ENCODE peak calls at places on chromosomes 1 and 21, in four cellular contexts. One of them, this sample, is unnamed.

GRCh38 chr21:45374826-45375455 is 30.0 kb upstream of the COL18A1 start:
- DNase-seq in colonic mucosa: no peak
- DNase-seq in Calu3: no peak
- DNase-seq in astrocyte of the spinal cord: no peak
- DNase-seq in this sample: no peak

GRCh38 chr1:218494000-218494399 is 148.9 kb downstream of the TGFB2 start:
- DNase-seq in colonic mucosa: no peak
- DNase-seq in astrocyte of the spinal cord: no peak
- DNase-seq in Calu3: no peak
- DNase-seq in this sample: no peak

GRCh38 chr1:55061706-55062321 is 22.5 kb downstream of the PCSK9 start:
- DNase-seq in astrocyte of the spinal cord: no peak
- DNase-seq in Calu3: no peak
- DNase-seq in colonic mucosa: no peak
- DNase-seq in this sample: no peak

GRCh38 chr1:8382051-8382505 is 64.2 kb downstream of the SLC45A1 start:
- DNase-seq in astrocyte of the spinal cord: peak
- DNase-seq in Calu3: no peak
- DNase-seq in colonic mucosa: no peak
- DNase-seq in this sample: no peak

GRCh38 chr1:225923381-225923691 is 714 bp downstream of the PYCR2 start:
- DNase-seq in colonic mucosa: peak
- DNase-seq in Calu3: no peak
- DNase-seq in astrocyte of the spinal cord: no peak
- DNase-seq in this sample: no peak

GRCh38 chr1:43653339-43653738 is 3.4 kb downstream of the KDM4A start:
- DNase-seq in colonic mucosa: no peak
- DNase-seq in astrocyte of the spinal cord: peak
- DNase-seq in Calu3: peak
- DNase-seq in this sample: no peak

GRCh38 chr1:158024737-158025136 is 31.3 kb downstream of the KIRREL1 start:
- DNase-seq in astrocyte of the spinal cord: no peak
- DNase-seq in colonic mucosa: no peak
- DNase-seq in Calu3: no peak
- DNase-seq in this sample: no peak

GRCh38 chr1:206895837-206896242 is 1.4 kb upstream of the IL24 start:
- DNase-seq in colonic mucosa: no peak
- DNase-seq in astrocyte of the spinal cord: no peak
- DNase-seq in Calu3: no peak
- DNase-seq in this sample: no peak

GRCh38 chr1:27668808-27669723 is 2.9 kb downstream of the IFI6 start:
- DNase-seq in colonic mucosa: peak
- DNase-seq in astrocyte of the spinal cord: peak
- DNase-seq in Calu3: peak
- DNase-seq in this sample: peak

GRCh38 chr1:7991504-7992440 is 30.3 kb downstream of the PARK7 start:
- DNase-seq in colonic mucosa: no peak
- DNase-seq in Calu3: no peak
- DNase-seq in astrocyte of the spinal cord: no peak
- DNase-seq in this sample: no peak

GRCh38 chr21:39610705-39611104 is 2.0 kb upstream of the B3GALT5 start:
- DNase-seq in Calu3: no peak
- DNase-seq in astrocyte of the spinal cord: peak
- DNase-seq in colonic mucosa: peak
- DNase-seq in this sample: no peak

GRCh38 chr1:228082975-228083870 is 715 bp downstream of the ARF1 start:
- DNase-seq in colonic mucosa: peak
- DNase-seq in astrocyte of the spinal cord: no peak
- DNase-seq in Calu3: peak
- DNase-seq in this sample: peak

This sample was measured in dermis microvascular lymphatic vessel endothelial cell.